ENCODE peak calls at places on chromosomes 12 and 14, in five cellular contexts. Z is suprapubic skin, W is nephron progenitor cell, C is lower lobe of right lung, R is ovary. U is an unnamed sample.

GRCh38 chr12:47270782-47271664 is 191.3 kb upstream of the AMIGO2 start:
- DNase-seq in Z (no peak), W (no peak), C (no peak), R (no peak), U (no peak)

GRCh38 chr12:3171195-3171591 is 94.0 kb downstream of the TSPAN9 start:
- DNase-seq in Z (no peak), W (no peak), C (no peak), R (no peak), U (no peak)

GRCh38 chr12:45379261-45379660 is 163.4 kb downstream of the ANO6 start:
- DNase-seq in Z (no peak), W (no peak), C (no peak), R (no peak), U (no peak)

GRCh38 chr12:51471465-51471864 is 46.8 kb downstream of the SLC4A8 start:
- DNase-seq in Z (no peak), W (no peak), C (no peak), R (no peak), U (no peak)

GRCh38 chr14:20194101-20194500 is 3.4 kb downstream of the OR11G2 start:
- DNase-seq in Z (no peak), W (no peak), C (no peak), R (no peak), U (no peak)

GRCh38 chr12:89479982-89480381 is 44.6 kb downstream of the GALNT4 start:
- DNase-seq in Z (no peak), W (no peak), C (no peak), R (no peak), U (no peak)

GRCh38 chr12:65681226-65681625 is 143.1 kb upstream of the HMGA2 start:
- DNase-seq in Z (no peak), W (no peak), C (no peak), R (no peak), U (no peak)

GRCh38 chr14:100640481-100641273 is 53.5 kb upstream of the BEGAIN start:
- DNase-seq in Z (no peak), W (no peak), C (no peak), R (peak; percentile 17), U (no peak)

GRCh38 chr12:78914859-78915331 is 50.3 kb downstream of the SYT1 start:
- DNase-seq in Z (no peak), W (no peak), C (no peak), R (no peak), U (no peak)

GRCh38 chr14:80390911-80391310 is 179.6 kb upstream of the DIO2 start:
- DNase-seq in Z (no peak), W (no peak), C (no peak), R (no peak), U (no peak)

GRCh38 chr12:127231366-127231765 is 1035.6 kb upstream of the TMEM132C start:
- DNase-seq in Z (no peak), W (no peak), C (no peak), R (no peak), U (no peak)

GRCh38 chr14:68644101-68644500 is 148.8 kb downstream of the ZFP36L1 start:
- DNase-seq in Z (no peak), W (no peak), C (no peak), R (no peak), U (no peak)

GRCh38 chr12:39435531-39435930 is 7.4 kb downstream of the KIF21A start:
- DNase-seq in Z (no peak), W (no peak), C (no peak), R (no peak), U (no peak)

GRCh38 chr14:61537567-61538463 is 157.5 kb upstream of the HIF1A start:
- DNase-seq in Z (no peak), W (no peak), C (no peak), R (no peak), U (no peak)

GRCh38 chr14:68556253-68556652 is 236.6 kb downstream of the ZFP36L1 start:
- DNase-seq in Z (peak; percentile 21), W (no peak), C (no peak), R (no peak), U (no peak)

GRCh38 chr12:55607821-55608602 is 28.7 kb upstream of the OR10P1 start:
- DNase-seq in Z (no peak), W (no peak), C (no peak), R (no peak), U (no peak)

GRCh38 chr12:31732926-31733548 is 4.2 kb upstream of the AMN1 start:
- DNase-seq in Z (no peak), W (no peak), C (no peak), R (no peak), U (no peak)

GRCh38 chr14:70642313-70643235 is 858 bp downstream of the TTC9 start:
- DNase-seq in Z (no peak), W (peak; percentile 42), C (no peak), R (no peak), U (no peak)

GRCh38 chr12:94173660-94174265 is 25.4 kb downstream of the PLXNC1 start:
- DNase-seq in Z (no peak), W (no peak), C (no peak), R (no peak), U (no peak)

GRCh38 chr12:15364221-15365170 is 42.2 kb downstream of the PTPRO start:
- DNase-seq in Z (no peak), W (no peak), C (no peak), R (no peak), U (no peak)

GRCh38 chr14:102527255-102528232 is 18.0 kb upstream of the ANKRD9 start:
- DNase-seq in Z (no peak), W (no peak), C (no peak), R (no peak), U (no peak)

DNA sequence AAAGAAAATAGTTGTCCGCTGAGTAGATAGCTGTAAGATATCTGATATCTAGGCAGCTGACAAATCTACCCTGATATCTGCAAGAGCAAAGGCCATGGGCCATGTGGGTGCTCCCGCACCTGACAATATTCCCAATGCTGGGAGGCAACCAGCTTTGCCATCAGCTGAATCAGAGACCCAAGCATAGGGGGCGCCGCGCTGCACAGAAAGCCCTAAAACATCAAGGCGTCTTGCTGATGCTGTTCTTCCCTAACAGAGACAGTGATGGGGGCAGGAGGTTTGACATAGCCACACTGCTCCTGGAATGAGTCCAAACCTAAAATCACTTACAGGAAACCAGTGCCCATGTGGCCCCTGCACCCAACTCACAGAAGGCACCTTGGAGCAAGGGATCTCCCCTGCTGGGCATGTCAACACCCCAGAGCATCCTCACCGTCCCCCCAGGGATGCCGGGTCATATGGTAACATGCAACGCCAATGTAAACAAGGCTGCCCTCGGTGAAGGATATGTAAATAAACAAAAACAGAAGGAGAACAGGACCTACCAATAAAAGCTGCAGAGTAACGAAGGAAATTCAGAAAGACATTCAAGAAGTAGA is 199.5 kb downstream of the TMEM132D start:
- DNase-seq in Z (no peak), W (no peak), C (no peak), R (no peak), U (no peak)
- TF ChIP-seq CTCF in Z (no peak), W (no peak), C (no peak), R (no peak), U (no peak)

DNA sequence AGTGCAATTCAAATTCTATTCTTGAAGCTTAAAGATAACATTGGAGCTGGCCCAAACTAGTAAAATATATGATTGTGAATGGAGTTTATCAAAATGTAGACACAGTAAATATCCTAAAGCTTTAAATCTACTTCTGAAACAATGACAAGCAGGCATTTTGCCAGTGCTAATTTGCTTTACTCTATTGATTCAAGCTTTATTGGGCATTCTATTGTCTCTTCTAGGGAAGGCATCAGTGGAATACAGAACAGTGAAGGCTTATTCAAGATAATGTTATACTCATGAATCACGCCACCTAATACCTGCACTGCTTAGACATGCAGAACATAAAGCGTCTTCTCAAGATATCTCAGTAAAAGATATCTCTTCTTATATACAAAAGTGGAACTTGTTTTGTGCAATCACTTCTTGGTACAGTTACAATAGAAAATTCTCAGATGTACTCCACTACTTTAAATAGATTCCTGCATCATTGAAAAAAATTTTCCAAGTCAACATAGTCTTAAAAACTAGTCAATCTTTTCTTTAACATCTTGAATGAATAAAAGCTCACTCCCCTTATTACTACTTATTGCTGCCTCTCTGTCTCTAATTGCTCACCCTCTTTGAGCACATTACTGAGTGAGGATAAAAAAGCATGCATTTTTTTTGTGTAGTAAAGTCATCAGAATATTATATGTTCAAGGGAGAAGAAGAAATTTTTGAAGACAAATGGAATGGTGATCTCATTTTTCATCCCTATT is 97.9 kb upstream of the E2F7 start:
- DNase-seq in Z (no peak), W (no peak), C (no peak), R (no peak), U (no peak)
- TF ChIP-seq CTCF in Z (no peak), W (no peak), C (no peak), R (no peak), U (no peak)

GRCh38 chr12:25789520-25789919 is 169.0 kb upstream of the RASSF8 start:
- DNase-seq in Z (no peak), W (no peak), C (no peak), R (no peak), U (no peak)

GRCh38 chr12:25784669-25785068 is 173.8 kb upstream of the RASSF8 start:
- DNase-seq in Z (no peak), W (no peak), C (no peak), R (no peak), U (no peak)

GRCh38 chr12:25788707-25789106 is 169.8 kb upstream of the RASSF8 start:
- DNase-seq in Z (no peak), W (no peak), C (no peak), R (no peak), U (no peak)

GRCh38 chr12:25785164-25785563 is 173.3 kb upstream of the RASSF8 start:
- DNase-seq in Z (no peak), W (no peak), C (no peak), R (no peak), U (no peak)

DNA sequence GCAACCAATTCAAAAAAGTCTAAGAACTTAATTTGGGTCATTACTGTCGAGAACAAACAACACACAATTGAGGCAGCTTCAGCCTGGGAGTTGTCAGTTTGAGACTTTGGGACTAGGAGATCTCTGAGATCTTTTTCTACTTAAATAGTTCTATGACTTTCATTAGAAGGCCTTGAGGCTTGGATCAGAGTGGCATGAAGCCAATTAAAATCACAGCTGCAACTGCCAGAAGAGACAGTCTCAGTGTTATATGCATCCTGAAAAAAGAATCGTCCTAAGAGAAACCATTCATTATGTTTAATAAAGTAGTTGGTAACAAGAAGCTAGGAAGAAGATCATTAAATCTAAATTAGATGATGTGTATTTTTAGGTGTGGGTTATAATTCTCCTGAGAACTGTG is 170.8 kb upstream of the RASSF8 start:
- DNase-seq in Z (no peak), W (no peak), C (no peak), R (no peak), U (no peak)
- TF ChIP-seq CTCF in Z (no peak), W (no peak), C (no peak), R (no peak), U (no peak)

DNA sequence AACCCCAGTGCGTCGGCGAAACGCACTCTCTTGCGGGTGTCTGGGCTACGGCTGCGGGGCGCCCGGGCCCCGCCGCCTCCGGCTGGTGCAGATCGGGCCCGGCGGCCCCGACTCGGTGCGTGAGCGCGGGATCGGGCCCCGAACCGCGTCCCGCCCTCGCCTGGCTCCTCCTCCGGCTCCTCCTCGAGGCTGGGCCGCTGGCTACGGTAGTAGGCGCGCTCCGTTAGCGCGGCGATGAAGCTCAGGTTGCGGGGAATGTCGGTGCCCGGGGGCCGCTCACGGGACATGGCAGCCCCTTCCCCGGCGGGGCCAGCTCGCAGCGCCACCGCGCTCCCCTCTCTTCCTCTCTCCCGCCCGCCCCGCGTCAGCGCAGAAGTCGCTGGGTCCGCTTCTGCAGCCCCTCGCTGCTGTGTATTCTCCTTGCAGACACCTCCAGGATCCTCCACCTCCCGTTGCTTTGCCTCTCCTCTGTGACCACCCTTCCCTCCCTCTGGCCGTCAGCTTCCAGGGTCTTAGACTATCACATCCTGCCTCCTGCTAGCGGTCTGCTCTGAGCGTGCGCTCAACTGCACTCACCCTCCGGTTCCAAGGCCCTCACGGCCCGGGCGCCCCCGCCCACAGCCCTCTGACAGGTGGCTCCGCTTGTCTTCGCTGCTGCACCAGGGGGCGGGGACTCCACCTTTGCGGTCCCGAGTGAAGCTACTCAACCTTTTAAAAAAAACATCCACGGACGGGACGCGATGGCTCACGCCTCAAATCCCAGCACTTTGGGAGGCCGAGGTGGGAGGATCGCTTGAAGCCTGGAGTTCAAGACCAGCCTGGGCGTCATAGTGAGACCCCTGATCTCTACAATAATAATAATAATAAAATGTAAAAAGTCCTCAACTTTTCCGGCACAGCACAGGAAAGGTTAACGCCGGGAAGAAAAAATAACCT is at the start of gene PPP1R3E:
- DNase-seq in Z (peak; percentile 85), W (peak; percentile 78), C (peak; percentile 83), R (peak; percentile 80), U (no peak)
- TF ChIP-seq CTCF in Z (no peak), W (no peak), C (no peak), R (no peak), U (no peak)

U was measured in osteocyte.